ENCODE peak calls at places on chromosomes 13 and 19, in eight cellular contexts. M, I, Z, Q, O, S, T and A are unnamed samples.

GRCh38 chr19:47113446-47114348 is at the start of gene ZC3H4:
- DNase-seq in I (peak; percentile 73), Z (peak; percentile 75), S (peak; percentile 93), Q (peak; percentile 90), M (peak; percentile 65), T (peak; percentile 92), O (peak; percentile 68), A (peak; percentile 91)

GRCh38 chr13:34401741-34402140 is 540.3 kb upstream of the NBEA start:
- DNase-seq in Z (no peak), T (no peak), O (no peak), I (no peak), S (no peak), M (no peak), Q (no peak), A (no peak)

GRCh38 chr13:98577823-98578285 is 947 bp upstream of the STK24 start:
- DNase-seq in S (no peak), M (no peak), Z (no peak), T (peak; percentile 30), O (no peak), I (no peak), Q (no peak), A (no peak)

GRCh38 chr19:11659612-11660011 is 62.3 kb downstream of the ZNF627 start:
- DNase-seq in M (no peak), S (no peak), Q (no peak), Z (no peak), T (peak; percentile 32), I (no peak), O (no peak), A (peak; percentile 57)

GRCh38 chr19:8302357-8302691 is 5.8 kb downstream of the CD320 start:
- DNase-seq in O (no peak), S (no peak), I (no peak), Z (no peak), M (no peak), T (no peak), Q (no peak), A (no peak)

GRCh38 chr19:47839913-47840312 is 18.2 kb downstream of the CRX start:
- DNase-seq in I (no peak), Q (no peak), S (no peak), T (no peak), Z (no peak), O (no peak), M (no peak), A (no peak)

GRCh38 chr19:3618144-3618810 is 8.3 kb downstream of the CACTIN start:
- DNase-seq in M (no peak), O (no peak), Z (no peak), Q (peak; percentile 28), I (no peak), S (peak; percentile 25), T (no peak), A (peak; percentile 96)

GRCh38 chr19:48424694-48425219 is 21.0 kb upstream of the GRWD1 start:
- DNase-seq in Z (no peak), I (no peak), S (no peak), Q (no peak), O (no peak), T (no peak), M (no peak), A (peak; percentile 60)